ENCODE peak calls at places on chromosome 3, in eight cellular contexts. E is head of caudate nucleus, G is mesothelial cell of epicardium, A is BE2C, X is cardiac fibroblast, B is mucosa of descending colon, H is Calu3, Z is MM.1S. M is an unnamed sample.

GRCh38 chr3:130839815-130840214 is 54.1 kb upstream of the ATP2C1 start:
- DNase-seq in E (no peak), G (no peak), A (no peak), X (no peak), B (no peak), H (no peak), Z (peak; percentile 81), M (no peak)

GRCh38 chr3:105827959-105828358 is 40.9 kb downstream of the CBLB start:
- DNase-seq in E (peak; percentile 47), G (no peak), A (peak; percentile 41), X (peak; percentile 84), B (no peak), H (peak; percentile 46), Z (no peak), M (no peak)

GRCh38 chr3:51621091-51621892 is 49.8 kb upstream of the TEX264 start:
- DNase-seq in E (no peak), G (no peak), A (no peak), X (peak; percentile 46), B (no peak), H (no peak), Z (no peak), M (no peak)

GRCh38 chr3:41580274-41580959 is 381.1 kb downstream of the CTNNB1 start:
- DNase-seq in E (peak; percentile 55), G (no peak), A (no peak), X (no peak), B (no peak), H (no peak), Z (no peak), M (no peak)

GRCh38 chr3:168100777-168101492 is 5.2 kb upstream of the GOLIM4 start:
- DNase-seq in E (no peak), G (no peak), A (no peak), X (no peak), B (no peak), H (no peak), Z (no peak), M (no peak)

GRCh38 chr3:77815467-77815866 is 775.6 kb downstream of the ROBO2 start:
- DNase-seq in E (no peak), G (no peak), A (peak; percentile 28), X (no peak), B (no peak), H (peak; percentile 45), Z (peak; percentile 27), M (no peak)

GRCh38 chr3:13871791-13872190 is 8.1 kb downstream of the WNT7A start:
- DNase-seq in E (no peak), G (no peak), A (no peak), X (no peak), B (no peak), H (no peak), Z (no peak), M (no peak)

GRCh38 chr3:69738859-69739203 is 433 bp upstream of the MITF start:
- DNase-seq in E (no peak), G (no peak), A (no peak), X (no peak), B (no peak), H (no peak), Z (no peak), M (no peak)

GRCh38 chr3:126835472-126836219 is 131.6 kb downstream of the CHCHD6 start:
- DNase-seq in E (peak; percentile 42), G (no peak), A (peak; percentile 64), X (peak; percentile 33), B (no peak), H (no peak), Z (no peak), M (no peak)

GRCh38 chr3:172104471-172105072 is 65.2 kb downstream of the FNDC3B start:
- DNase-seq in E (no peak), G (no peak), A (no peak), X (peak; percentile 51), B (no peak), H (no peak), Z (no peak), M (no peak)

GRCh38 chr3:51968175-51968681 is 974 bp upstream of the PCBP4 start:
- DNase-seq in E (no peak), G (no peak), A (peak; percentile 57), X (peak; percentile 38), B (no peak), H (no peak), Z (no peak), M (no peak)

GRCh38 chr3:52054689-52055511 is 1.5 kb downstream of the DUSP7 start:
- DNase-seq in E (no peak), G (no peak), A (peak; percentile 39), X (no peak), B (peak; percentile 65), H (no peak), Z (peak; percentile 21), M (no peak)

GRCh38 chr3:18591120-18591519 is 166.0 kb upstream of the SATB1 start:
- DNase-seq in E (no peak), G (no peak), A (no peak), X (no peak), B (no peak), H (no peak), Z (no peak), M (no peak)

GRCh38 chr3:193744048-193744821 is 151.2 kb downstream of the OPA1 start:
- DNase-seq in E (no peak), G (no peak), A (no peak), X (no peak), B (no peak), H (peak; percentile 85), Z (peak; percentile 47), M (no peak)

GRCh38 chr3:46162975-46163550 is 45.0 kb downstream of the CCR1 start:
- DNase-seq in E (no peak), G (no peak), A (no peak), X (no peak), B (no peak), H (peak; percentile 58), Z (no peak), M (no peak)

GRCh38 chr3:107956991-107957467 is 133.8 kb downstream of the CD47 start:
- DNase-seq in E (peak; percentile 64), G (no peak), A (no peak), X (peak; percentile 97), B (no peak), H (no peak), Z (no peak), M (no peak)

GRCh38 chr3:72095521-72095920 is 310.6 kb upstream of the PROK2 start:
- DNase-seq in E (no peak), G (no peak), A (peak; percentile 71), X (no peak), B (no peak), H (no peak), Z (no peak), M (no peak)